ENCODE peak calls at places on chromosomes 16 and 17, in ten cellular contexts. W is adrenal gland; B is neural progenitor cell; E is heart right ventricle; F is lung; Q is naive thymus-derived CD4-positive, alpha-beta T cell; Y is mucosa of descending colon; L is ascending aorta; K is lower lobe of right lung; M is mesendoderm. I is an unnamed sample. For H3K36me3, the result is how much of the 10 kb centered on the place peaks cover.

GRCh38 chr17:20073056-20073979 is 64.2 kb downstream of the SPECC1 start:
- DNase-seq in B (no peak), K (peak), Y (peak), F (peak), E (peak), M (no peak), L (no peak), Q (peak), W (peak), I (no peak)

GRCh38 chr17:79188048-79188447 is 113.4 kb downstream of the ENGASE start:
- DNase-seq in W (peak), L (no peak), B (peak), F (no peak), K (no peak), E (no peak), Q (no peak), M (peak), Y (no peak), I (no peak)

GRCh38 chr16:30121741-30122620 is 1.0 kb downstream of the MAPK3 start:
- DNase-seq in B (no peak), E (peak), L (peak), K (peak), F (peak), M (no peak), W (peak), Q (no peak), Y (peak), I (no peak)

GRCh38 chr16:56780646-56781045 is 50.7 kb downstream of the NUP93 start:
- DNase-seq in Q (no peak), L (no peak), W (no peak), K (no peak), Y (no peak), E (no peak), M (no peak), B (no peak), F (no peak), I (no peak)

GRCh38 chr17:77834170-77835115 is 124.1 kb upstream of the TNRC6C start:
- DNase-seq in K (peak), F (peak), E (peak), M (peak), Y (peak), W (peak), Q (no peak), L (peak), B (peak), I (peak)

GRCh38 chr17:7929158-7930029 is at the start of gene KCNAB3:
- DNase-seq in M (peak), Q (peak), K (no peak), W (peak), E (no peak), Y (peak), F (no peak), L (no peak), B (peak), I (no peak)

GRCh38 chr16:54411555-54411954 is 125.0 kb upstream of the IRX3 start:
- DNase-seq in Y (no peak), L (no peak), W (peak), K (no peak), F (no peak), E (peak), M (peak), Q (no peak), B (peak), I (no peak)

GRCh38 chr16:78210305-78210704 is 110.9 kb downstream of the WWOX start:
- DNase-seq in Y (no peak), B (peak), F (no peak), E (no peak), L (no peak), W (no peak), Q (no peak), K (no peak), M (peak), I (no peak)

GRCh38 chr16:64648282-64648681 is 473.6 kb downstream of the CDH11 start:
- DNase-seq in E (no peak), B (no peak), W (no peak), Y (no peak), M (no peak), F (no peak), Q (no peak), K (no peak), L (no peak), I (no peak)

DNA sequence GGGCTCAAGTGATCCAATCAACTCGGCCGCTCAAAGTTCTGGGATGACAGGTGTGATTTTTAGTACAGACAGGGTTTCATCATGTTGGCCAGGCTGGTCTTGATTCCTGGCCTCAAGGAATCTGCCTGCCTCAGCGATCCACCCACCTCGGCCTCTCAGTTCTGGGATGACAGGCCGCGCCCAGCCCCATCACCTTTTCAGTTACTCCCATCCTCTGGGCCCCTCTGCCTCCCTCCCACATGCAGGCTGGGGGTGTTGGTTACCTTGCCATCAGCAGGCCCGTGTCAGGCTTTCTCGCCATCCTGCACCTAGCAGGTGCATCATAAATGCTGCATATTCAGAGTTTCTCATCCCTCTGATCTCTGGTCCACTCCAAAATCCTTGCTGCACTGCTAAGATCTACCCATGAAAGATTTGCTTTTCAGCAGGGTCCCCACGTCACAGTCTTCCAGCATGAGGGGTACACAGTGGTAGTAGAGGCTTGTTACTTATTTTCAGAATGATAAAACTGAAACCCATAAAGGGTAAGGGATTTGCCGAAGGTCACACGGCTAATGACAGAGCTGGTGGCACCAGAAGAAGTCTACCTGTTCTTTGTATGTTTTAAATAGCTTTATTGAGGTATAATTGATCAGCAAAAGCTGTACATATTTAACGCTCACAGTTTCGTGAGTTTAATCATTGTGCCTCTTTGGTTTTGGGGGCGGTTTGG is 16.6 kb downstream of the PMM2 start:
- DNase-seq in K (no peak), Q (no peak), E (no peak), Y (no peak), W (no peak), B (no peak), L (no peak), M (no peak), F (no peak), I (no peak)
- H3K36me3 ChIP-seq in K (half or more), Q (under half), E (under half), Y (under half), W (under half), B (under half), L (half or more), M (under half), F (half or more), I (half or more)

DNA sequence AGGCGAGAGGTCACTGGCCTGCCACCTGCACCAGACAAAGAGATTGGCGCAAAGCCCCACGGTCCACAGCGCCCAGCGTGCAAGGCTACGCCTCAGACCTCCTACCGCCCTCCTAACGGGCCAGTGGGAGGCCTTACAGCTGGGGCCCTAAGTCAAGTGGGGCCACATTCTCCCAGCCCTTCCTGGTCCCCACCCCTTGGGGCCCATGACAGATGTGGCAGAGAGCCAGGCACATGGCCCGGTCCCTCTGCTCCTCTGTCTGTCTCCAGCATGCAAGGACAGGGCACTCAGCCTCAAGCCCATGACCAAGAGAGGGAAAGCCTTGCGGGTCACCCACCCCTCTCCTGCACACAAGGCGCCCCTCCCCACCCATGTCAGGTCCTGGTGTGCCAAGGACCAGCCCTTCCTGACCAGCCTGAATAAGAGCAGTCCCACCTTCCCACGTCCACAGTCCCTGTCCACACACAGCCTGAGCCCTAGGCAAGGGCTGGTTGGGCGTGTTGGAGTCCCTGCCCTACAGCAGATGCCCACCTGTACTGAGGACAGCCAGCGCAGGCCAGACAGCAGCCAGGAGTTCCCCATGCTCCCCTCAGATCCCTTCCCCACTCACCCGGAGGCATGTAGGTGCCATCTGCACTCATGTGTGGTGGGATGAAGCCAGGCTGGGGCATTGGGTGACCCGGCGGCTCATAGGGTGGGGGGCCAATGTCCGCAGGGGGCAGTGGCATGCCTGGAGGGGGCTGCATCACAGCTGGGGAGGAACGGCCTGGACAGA is 25.3 kb downstream of the CDIP1 start:
- DNase-seq in E (no peak), Y (peak), B (no peak), Q (no peak), K (no peak), W (no peak), M (no peak), L (no peak), F (no peak), I (no peak)
- H3K36me3 ChIP-seq in E (under half), Y (under half), B (under half), Q (under half), K (half or more), W (under half), M (under half), L (under half), F (under half), I (under half)

DNA sequence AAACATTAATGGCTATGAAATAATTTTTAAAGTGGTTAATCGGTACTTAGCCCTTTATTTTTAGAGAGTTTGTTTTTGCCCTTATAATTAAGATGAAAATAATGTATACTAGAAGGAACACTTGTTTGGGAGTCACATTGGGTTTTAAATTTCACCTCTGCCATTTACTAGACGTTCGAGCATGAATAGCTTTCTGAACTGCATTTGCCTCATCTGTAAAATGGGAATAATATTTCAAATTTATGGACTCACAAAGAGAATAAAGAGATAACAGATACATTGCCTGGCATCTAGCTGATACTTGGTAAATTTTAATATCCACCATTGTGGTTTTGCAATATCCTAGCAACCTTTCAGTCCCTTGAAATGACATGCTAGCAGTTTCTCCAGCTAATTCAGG is 36.6 kb downstream of the TNRC6A start:
- DNase-seq in W (no peak), F (no peak), B (no peak), L (no peak), E (no peak), Q (no peak), Y (no peak), M (no peak), K (no peak), I (no peak)
- H3K36me3 ChIP-seq in W (under half), F (under half), B (under half), L (under half), E (under half), Q (under half), Y (under half), M (under half), K (half or more), I (half or more)

GRCh38 chr17:38713456-38713855 is 8.4 kb downstream of the MLLT6 start:
- DNase-seq in E (no peak), K (no peak), Y (no peak), Q (no peak), F (no peak), L (no peak), B (no peak), W (no peak), M (no peak), I (no peak)
- H3K36me3 ChIP-seq in E (under half), K (half or more), Y (under half), Q (under half), F (under half), L (half or more), B (under half), W (under half), M (under half), I (under half)

GRCh38 chr16:2077016-2077415 is 29.2 kb downstream of the TSC2 start:
- DNase-seq in Y (no peak), E (no peak), M (no peak), W (no peak), L (no peak), B (no peak), K (no peak), Q (no peak), F (no peak), I (no peak)
- H3K36me3 ChIP-seq in Y (under half), E (under half), M (under half), W (under half), L (half or more), B (under half), K (half or more), Q (under half), F (under half), I (under half)